ENCODE peak calls at places on chromosomes 6 and 20, in eight cellular contexts. One of them, this sample, is unnamed.

GRCh38 chr6:35309611-35310264 is 12.1 kb downstream of the DEF6 start:
- DNase-seq in HS-27A: no peak
- DNase-seq in T-helper 2 cell: no peak
- DNase-seq in activated CD4-positive, alpha-beta T cell treated with anti-CD3 and anti-CD28 coated beads, Interleukin-2, amount 50 U/mL, for 1 hour: no peak
- DNase-seq in EH: no peak
- DNase-seq in GM23338: no peak
- DNase-seq in MG63: no peak
- DNase-seq in Right ventricle myocardium superior: no peak
- DNase-seq in this sample: no peak

GRCh38 chr6:35833534-35833933 is 28.4 kb downstream of the LHFPL5 start:
- DNase-seq in HS-27A: no peak
- DNase-seq in T-helper 2 cell: no peak
- DNase-seq in activated CD4-positive, alpha-beta T cell treated with anti-CD3 and anti-CD28 coated beads, Interleukin-2, amount 50 U/mL, for 1 hour: no peak
- DNase-seq in EH: peak
- DNase-seq in GM23338: no peak
- DNase-seq in MG63: no peak
- DNase-seq in Right ventricle myocardium superior: no peak
- DNase-seq in this sample: no peak

GRCh38 chr6:84094050-84094435 is 60.5 kb downstream of the MRAP2 start:
- DNase-seq in HS-27A: no peak
- DNase-seq in T-helper 2 cell: no peak
- DNase-seq in activated CD4-positive, alpha-beta T cell treated with anti-CD3 and anti-CD28 coated beads, Interleukin-2, amount 50 U/mL, for 1 hour: no peak
- DNase-seq in EH: peak
- DNase-seq in GM23338: no peak
- DNase-seq in MG63: no peak
- DNase-seq in Right ventricle myocardium superior: no peak
- DNase-seq in this sample: peak

GRCh38 chr6:18183736-18184135 is 28.5 kb downstream of the KDM1B start:
- DNase-seq in HS-27A: no peak
- DNase-seq in T-helper 2 cell: no peak
- DNase-seq in activated CD4-positive, alpha-beta T cell treated with anti-CD3 and anti-CD28 coated beads, Interleukin-2, amount 50 U/mL, for 1 hour: no peak
- DNase-seq in EH: no peak
- DNase-seq in GM23338: no peak
- DNase-seq in MG63: no peak
- DNase-seq in Right ventricle myocardium superior: no peak
- DNase-seq in this sample: no peak

GRCh38 chr20:34720266-34720665 is 16.1 kb downstream of the TP53INP2 start:
- DNase-seq in HS-27A: no peak
- DNase-seq in T-helper 2 cell: no peak
- DNase-seq in activated CD4-positive, alpha-beta T cell treated with anti-CD3 and anti-CD28 coated beads, Interleukin-2, amount 50 U/mL, for 1 hour: no peak
- DNase-seq in EH: no peak
- DNase-seq in GM23338: no peak
- DNase-seq in MG63: peak
- DNase-seq in Right ventricle myocardium superior: no peak
- DNase-seq in this sample: no peak

GRCh38 chr6:170358496-170358895 is 51.9 kb downstream of the FAM120B start:
- DNase-seq in HS-27A: no peak
- DNase-seq in T-helper 2 cell: no peak
- DNase-seq in activated CD4-positive, alpha-beta T cell treated with anti-CD3 and anti-CD28 coated beads, Interleukin-2, amount 50 U/mL, for 1 hour: no peak
- DNase-seq in EH: no peak
- DNase-seq in GM23338: no peak
- DNase-seq in MG63: no peak
- DNase-seq in Right ventricle myocardium superior: peak
- DNase-seq in this sample: no peak

GRCh38 chr20:46259260-46259859 is 48.9 kb downstream of the CDH22 start:
- DNase-seq in HS-27A: no peak
- DNase-seq in T-helper 2 cell: no peak
- DNase-seq in activated CD4-positive, alpha-beta T cell treated with anti-CD3 and anti-CD28 coated beads, Interleukin-2, amount 50 U/mL, for 1 hour: no peak
- DNase-seq in EH: no peak
- DNase-seq in GM23338: no peak
- DNase-seq in MG63: no peak
- DNase-seq in Right ventricle myocardium superior: no peak
- DNase-seq in this sample: no peak

GRCh38 chr6:6736753-6737654 is 148.5 kb downstream of the LY86 start:
- DNase-seq in HS-27A: no peak
- DNase-seq in T-helper 2 cell: no peak
- DNase-seq in activated CD4-positive, alpha-beta T cell treated with anti-CD3 and anti-CD28 coated beads, Interleukin-2, amount 50 U/mL, for 1 hour: no peak
- DNase-seq in EH: peak
- DNase-seq in GM23338: peak
- DNase-seq in MG63: peak
- DNase-seq in Right ventricle myocardium superior: peak
- DNase-seq in this sample: no peak

GRCh38 chr6:19268117-19268516 is 569.1 kb upstream of the ID4 start:
- DNase-seq in HS-27A: no peak
- DNase-seq in T-helper 2 cell: no peak
- DNase-seq in activated CD4-positive, alpha-beta T cell treated with anti-CD3 and anti-CD28 coated beads, Interleukin-2, amount 50 U/mL, for 1 hour: no peak
- DNase-seq in EH: no peak
- DNase-seq in GM23338: no peak
- DNase-seq in MG63: no peak
- DNase-seq in Right ventricle myocardium superior: no peak
- DNase-seq in this sample: no peak

GRCh38 chr20:32252189-32252588 is 25.3 kb upstream of the KIF3B start:
- DNase-seq in HS-27A: no peak
- DNase-seq in T-helper 2 cell: peak
- DNase-seq in activated CD4-positive, alpha-beta T cell treated with anti-CD3 and anti-CD28 coated beads, Interleukin-2, amount 50 U/mL, for 1 hour: peak
- DNase-seq in EH: no peak
- DNase-seq in GM23338: no peak
- DNase-seq in MG63: no peak
- DNase-seq in Right ventricle myocardium superior: no peak
- DNase-seq in this sample: no peak

GRCh38 chr20:59811681-59812171 is 121.7 kb downstream of the SYCP2 start:
- DNase-seq in HS-27A: no peak
- DNase-seq in T-helper 2 cell: no peak
- DNase-seq in activated CD4-positive, alpha-beta T cell treated with anti-CD3 and anti-CD28 coated beads, Interleukin-2, amount 50 U/mL, for 1 hour: no peak
- DNase-seq in EH: no peak
- DNase-seq in GM23338: no peak
- DNase-seq in MG63: no peak
- DNase-seq in Right ventricle myocardium superior: peak
- DNase-seq in this sample: no peak

GRCh38 chr20:3238616-3239025 is 369 bp downstream of the SLC4A11 start:
- DNase-seq in HS-27A: no peak
- DNase-seq in T-helper 2 cell: peak
- DNase-seq in activated CD4-positive, alpha-beta T cell treated with anti-CD3 and anti-CD28 coated beads, Interleukin-2, amount 50 U/mL, for 1 hour: peak
- DNase-seq in EH: peak
- DNase-seq in GM23338: peak
- DNase-seq in MG63: peak
- DNase-seq in Right ventricle myocardium superior: no peak
- DNase-seq in this sample: peak

GRCh38 chr20:3678893-3679720 is 2.7 kb downstream of the ADAM33 start:
- DNase-seq in HS-27A: no peak
- DNase-seq in T-helper 2 cell: no peak
- DNase-seq in activated CD4-positive, alpha-beta T cell treated with anti-CD3 and anti-CD28 coated beads, Interleukin-2, amount 50 U/mL, for 1 hour: no peak
- DNase-seq in EH: peak
- DNase-seq in GM23338: no peak
- DNase-seq in MG63: no peak
- DNase-seq in Right ventricle myocardium superior: no peak
- DNase-seq in this sample: peak

GRCh38 chr6:118589186-118589585 is 41.1 kb downstream of the PLN start:
- DNase-seq in HS-27A: no peak
- DNase-seq in T-helper 2 cell: no peak
- DNase-seq in activated CD4-positive, alpha-beta T cell treated with anti-CD3 and anti-CD28 coated beads, Interleukin-2, amount 50 U/mL, for 1 hour: no peak
- DNase-seq in EH: peak
- DNase-seq in GM23338: no peak
- DNase-seq in MG63: no peak
- DNase-seq in Right ventricle myocardium superior: no peak
- DNase-seq in this sample: no peak

GRCh38 chr6:89941847-89942497 is 47.7 kb downstream of the GJA10 start:
- DNase-seq in HS-27A: no peak
- DNase-seq in T-helper 2 cell: no peak
- DNase-seq in activated CD4-positive, alpha-beta T cell treated with anti-CD3 and anti-CD28 coated beads, Interleukin-2, amount 50 U/mL, for 1 hour: no peak
- DNase-seq in EH: no peak
- DNase-seq in GM23338: no peak
- DNase-seq in MG63: no peak
- DNase-seq in Right ventricle myocardium superior: no peak
- DNase-seq in this sample: no peak

GRCh38 chr6:5388319-5388718 is 127.0 kb downstream of the FARS2 start:
- DNase-seq in HS-27A: no peak
- DNase-seq in T-helper 2 cell: no peak
- DNase-seq in activated CD4-positive, alpha-beta T cell treated with anti-CD3 and anti-CD28 coated beads, Interleukin-2, amount 50 U/mL, for 1 hour: no peak
- DNase-seq in EH: no peak
- DNase-seq in GM23338: no peak
- DNase-seq in MG63: no peak
- DNase-seq in Right ventricle myocardium superior: no peak
- DNase-seq in this sample: no peak

GRCh38 chr20:23193985-23194384 is 107.9 kb upstream of the CD93 start:
- DNase-seq in HS-27A: no peak
- DNase-seq in T-helper 2 cell: no peak
- DNase-seq in activated CD4-positive, alpha-beta T cell treated with anti-CD3 and anti-CD28 coated beads, Interleukin-2, amount 50 U/mL, for 1 hour: no peak
- DNase-seq in EH: no peak
- DNase-seq in GM23338: no peak
- DNase-seq in MG63: no peak
- DNase-seq in Right ventricle myocardium superior: no peak
- DNase-seq in this sample: no peak

GRCh38 chr6:5501837-5502236 is 240.5 kb downstream of the FARS2 start:
- DNase-seq in HS-27A: no peak
- DNase-seq in T-helper 2 cell: no peak
- DNase-seq in activated CD4-positive, alpha-beta T cell treated with anti-CD3 and anti-CD28 coated beads, Interleukin-2, amount 50 U/mL, for 1 hour: no peak
- DNase-seq in EH: no peak
- DNase-seq in GM23338: no peak
- DNase-seq in MG63: no peak
- DNase-seq in Right ventricle myocardium superior: no peak
- DNase-seq in this sample: no peak

GRCh38 chr20:25063546-25063945 is 5.6 kb upstream of the ACSS1 start:
- DNase-seq in HS-27A: no peak
- DNase-seq in T-helper 2 cell: no peak
- DNase-seq in activated CD4-positive, alpha-beta T cell treated with anti-CD3 and anti-CD28 coated beads, Interleukin-2, amount 50 U/mL, for 1 hour: no peak
- DNase-seq in EH: no peak
- DNase-seq in GM23338: no peak
- DNase-seq in MG63: no peak
- DNase-seq in Right ventricle myocardium superior: no peak
- DNase-seq in this sample: no peak

GRCh38 chr6:9851541-9852380 is 563.1 kb downstream of the TFAP2A start:
- DNase-seq in HS-27A: peak
- DNase-seq in T-helper 2 cell: no peak
- DNase-seq in activated CD4-positive, alpha-beta T cell treated with anti-CD3 and anti-CD28 coated beads, Interleukin-2, amount 50 U/mL, for 1 hour: no peak
- DNase-seq in EH: peak
- DNase-seq in GM23338: peak
- DNase-seq in MG63: peak
- DNase-seq in Right ventricle myocardium superior: no peak
- DNase-seq in this sample: no peak

GRCh38 chr6:32953775-32954174 is 878 bp upstream of the HLA-DMA start:
- DNase-seq in HS-27A: no peak
- DNase-seq in T-helper 2 cell: no peak
- DNase-seq in activated CD4-positive, alpha-beta T cell treated with anti-CD3 and anti-CD28 coated beads, Interleukin-2, amount 50 U/mL, for 1 hour: no peak
- DNase-seq in EH: no peak
- DNase-seq in GM23338: no peak
- DNase-seq in MG63: no peak
- DNase-seq in Right ventricle myocardium superior: no peak
- DNase-seq in this sample: no peak